ENCODE peak calls at places on chromosomes 13 and 19, in four cellular contexts. X is stimulated activated CD4-positive, alpha-beta T cell treated with anti-CD3 and anti-CD28 coated beads, TNF-alpha, amount 100 ng/mL, for 1 hour; H is mesothelial cell of epicardium; Z is NCI-H1105. G is an unnamed sample.

GRCh38 chr19:3733549-3734309 is 25.5 kb downstream of the TJP3 start:
- DNase-seq in X (no peak), Z (no peak), H (no peak), G (no peak)

GRCh38 chr13:99922631-99923404 is 48.7 kb downstream of the ZIC5 start:
- DNase-seq in H (no peak), Z (peak), X (no peak), G (no peak)

GRCh38 chr19:8589177-8589714 is 12.0 kb upstream of the MYO1F start:
- DNase-seq in X (no peak), H (no peak), Z (no peak), G (no peak)

GRCh38 chr13:107993239-107993948 is 221.9 kb downstream of the LIG4 start:
- DNase-seq in H (no peak), X (no peak), Z (no peak), G (no peak)

GRCh38 chr19:42066075-42066754 is 3.8 kb downstream of the GRIK5 start:
- DNase-seq in X (no peak), Z (peak), H (no peak), G (peak)

GRCh38 chr19:32823747-32824102 is 45.8 kb downstream of the SLC7A9 start:
- DNase-seq in X (no peak), Z (no peak), H (no peak), G (no peak)

GRCh38 chr13:29582171-29582570 is 13.3 kb downstream of the SLC7A1 start:
- DNase-seq in H (no peak), X (no peak), Z (no peak), G (no peak)

GRCh38 chr13:37561031-37561430 is 37.5 kb downstream of the POSTN start:
- DNase-seq in Z (no peak), H (no peak), X (no peak), G (no peak)

GRCh38 chr19:40510526-40511115 is 43.8 kb downstream of the SPTBN4 start:
- DNase-seq in Z (no peak), H (no peak), X (no peak), G (no peak)

GRCh38 chr13:105785436-105785835 is 750.0 kb downstream of the EFNB2 start:
- DNase-seq in H (no peak), Z (no peak), X (no peak), G (no peak)

GRCh38 chr19:8335343-8336071 is 7.6 kb downstream of the KANK3 start:
- DNase-seq in H (no peak), Z (no peak), X (no peak), G (no peak)

GRCh38 chr13:113664751-113665581 is 2.1 kb upstream of the GRK1 start:
- DNase-seq in H (peak), X (no peak), Z (no peak), G (no peak)

GRCh38 chr13:64709079-64709478 is 2521.1 kb downstream of the PCDH9 start:
- DNase-seq in H (no peak), X (no peak), Z (no peak), G (no peak)

GRCh38 chr13:112892759-112893569 is 76.0 kb upstream of the MCF2L start:
- DNase-seq in H (no peak), X (no peak), Z (no peak), G (peak)

GRCh38 chr13:33349996-33350826 is 64.7 kb upstream of the STARD13 start:
- DNase-seq in H (peak), X (no peak), Z (no peak), G (peak)

GRCh38 chr19:2084993-2085720 is 11.0 kb downstream of the MOB3A start:
- DNase-seq in Z (no peak), X (peak), H (no peak), G (peak)

GRCh38 chr19:55626350-55626749 is 2.0 kb upstream of the ZNF784 start:
- DNase-seq in Z (no peak), H (no peak), X (no peak), G (no peak)

GRCh38 chr19:49441210-49441959 is at the start of gene SLC17A7:
- DNase-seq in X (no peak), Z (peak), H (no peak), G (peak)

GRCh38 chr19:42203700-42204099 is 13.8 kb downstream of the DEDD2 start:
- DNase-seq in X (no peak), H (no peak), Z (no peak), G (no peak)

GRCh38 chr13:82147526-82147925 is 1734.7 kb downstream of the SLITRK1 start:
- DNase-seq in Z (no peak), X (no peak), H (no peak), G (no peak)

GRCh38 chr19:44003461-44004134 is 841 bp downstream of the ZNF230 start:
- DNase-seq in X (no peak), H (no peak), Z (no peak), G (peak)

GRCh38 chr13:98530236-98530635 is 46.7 kb downstream of the STK24 start:
- DNase-seq in Z (no peak), X (no peak), H (no peak), G (no peak)

GRCh38 chr19:13619203-13619632 is 112.9 kb upstream of the CACNA1A start:
- DNase-seq in H (no peak), X (no peak), Z (no peak), G (no peak)

GRCh38 chr19:28425431-28425931 is 787.5 kb downstream of the UQCRFS1 start:
- DNase-seq in X (no peak), Z (no peak), H (no peak), G (no peak)

GRCh38 chr19:31980851-31981250 is 364.6 kb upstream of the ZNF507 start:
- DNase-seq in X (no peak), H (no peak), Z (no peak), G (no peak)

GRCh38 chr19:35223856-35224505 is 4.6 kb downstream of the FAM187B start:
- DNase-seq in H (no peak), X (no peak), Z (no peak), G (no peak)